ENCODE peak calls at places on chromosomes 1 and 21, in six cellular contexts. R is Panc1, J is K562, Z is A549, M is SK-N-SH, I is HepG2. U is an unnamed sample.
A peak's percentile ranks its signal among the peaks of the same experiment; 100 is the strongest.

GRCh38 chr1:43344267-43344666 is 6.6 kb downstream of the MPL start:
- DNase-seq in R (no peak), Z (no peak), M (no peak), I (peak; percentile 50), J (peak; percentile 64), U (no peak)

GRCh38 chr1:239717097-239718051 is 331.0 kb downstream of the CHRM3 start:
- DNase-seq in Z (peak; percentile 8), I (no peak), R (peak; percentile 2), M (peak; percentile 23), J (no peak), U (no peak)

GRCh38 chr1:24501371-24502167 is 1.1 kb upstream of the RCAN3 start:
- DNase-seq in Z (peak; percentile 44), R (no peak), I (no peak), M (no peak), J (peak; percentile 67), U (peak; percentile 46)

GRCh38 chr1:2469103-2469940 is 6.8 kb upstream of the PLCH2 start:
- DNase-seq in Z (no peak), I (no peak), M (no peak), R (no peak), J (no peak), U (no peak)

GRCh38 chr1:38217316-38217715 is 170.7 kb upstream of the POU3F1 start:
- DNase-seq in J (no peak), Z (no peak), R (no peak), M (no peak), I (no peak), U (no peak)

GRCh38 chr1:240031009-240031408 is 60.7 kb upstream of the FMN2 start:
- DNase-seq in M (no peak), R (peak; percentile 54), I (peak; percentile 2), J (no peak), Z (peak; percentile 90), U (no peak)

GRCh38 chr1:9291914-9292360 is 757 bp upstream of the SPSB1 start:
- DNase-seq in R (no peak), M (peak; percentile 54), Z (peak; percentile 42), J (peak; percentile 46), I (peak; percentile 58), U (peak; percentile 58)

GRCh38 chr1:27488523-27489138 is 1.3 kb downstream of the WASF2 start:
- DNase-seq in Z (peak; percentile 16), J (peak; percentile 50), I (no peak), M (no peak), R (no peak), U (peak; percentile 30)

GRCh38 chr1:219466766-219467165 is 146.1 kb downstream of the ZC3H11B start:
- DNase-seq in R (no peak), Z (no peak), J (no peak), I (no peak), M (no peak), U (no peak)

GRCh38 chr1:228108742-228109072 is 392 bp downstream of the MRPL55 start:
- DNase-seq in R (no peak), M (no peak), I (no peak), J (no peak), Z (no peak), U (no peak)

GRCh38 chr1:119453021-119453420 is 38.1 kb downstream of the HSD3B2 start:
- DNase-seq in J (no peak), Z (no peak), R (no peak), M (no peak), I (no peak), U (no peak)

GRCh38 chr1:115275216-115275615 is 62.8 kb downstream of the NGF start:
- DNase-seq in M (no peak), J (peak; percentile 30), R (peak; percentile 4), Z (peak; percentile 5), I (no peak), U (peak; percentile 60)

GRCh38 chr1:221816899-221817298 is 75.0 kb upstream of the DUSP10 start:
- DNase-seq in Z (peak; percentile 44), R (no peak), M (no peak), I (no peak), J (no peak), U (peak; percentile 30)

GRCh38 chr1:110160701-110161100 is 10.4 kb downstream of the SLC6A17 start:
- DNase-seq in Z (no peak), M (no peak), J (no peak), I (no peak), R (no peak), U (no peak)

GRCh38 chr1:110161822-110162221 is 11.5 kb downstream of the SLC6A17 start:
- DNase-seq in M (no peak), I (no peak), J (no peak), Z (no peak), R (no peak), U (no peak)

GRCh38 chr1:110161165-110161564 is 10.9 kb downstream of the SLC6A17 start:
- DNase-seq in Z (no peak), R (no peak), I (no peak), J (no peak), M (no peak), U (no peak)

GRCh38 chr1:110158261-110158660 is 8.0 kb downstream of the SLC6A17 start:
- DNase-seq in R (no peak), M (no peak), J (no peak), I (no peak), Z (no peak), U (no peak)

GRCh38 chr1:110159160-110159559 is 8.9 kb downstream of the SLC6A17 start:
- DNase-seq in J (no peak), M (no peak), Z (no peak), I (no peak), R (no peak), U (no peak)
- TF ChIP-seq REST in J (no peak), M (no peak), Z (no peak), I (no peak), R (no peak), U (no peak)

GRCh38 chr1:46681333-46682034 is 9.8 kb downstream of the TEX38 start:
- DNase-seq in M (no peak), R (no peak), J (no peak), I (no peak), Z (no peak), U (no peak)
- H3K4me1 ChIP-seq in M (peaks cover 6% of the 10 kb centered on the region), R (no peaks in the 10 kb centered on the region), J (peaks cover 3% of the 10 kb centered on the region), I (peaks cover 21% of the 10 kb centered on the region), Z (no peaks in the 10 kb centered on the region), U (peaks cover 9% of the 10 kb centered on the region)

GRCh38 chr1:207890136-207890738 is 20.7 kb downstream of the CD34 start:
- DNase-seq in M (no peak), I (no peak), R (no peak), J (no peak), Z (no peak), U (no peak)
- H3K27ac ChIP-seq in M (peak overlapping the region; percentile 92), I (no peak overlapping the region), R (no peak overlapping the region), J (no peak overlapping the region), Z (no peak overlapping the region), U (no peak overlapping the region)

GRCh38 chr1:184237588-184237987 is 149.2 kb upstream of the C1orf21 start:
- DNase-seq in J (no peak), Z (no peak), M (no peak), R (no peak), I (no peak), U (no peak)
- TF ChIP-seq REST in J (no peak), Z (no peak), M (no peak), R (no peak), I (no peak), U (no peak)

DNA sequence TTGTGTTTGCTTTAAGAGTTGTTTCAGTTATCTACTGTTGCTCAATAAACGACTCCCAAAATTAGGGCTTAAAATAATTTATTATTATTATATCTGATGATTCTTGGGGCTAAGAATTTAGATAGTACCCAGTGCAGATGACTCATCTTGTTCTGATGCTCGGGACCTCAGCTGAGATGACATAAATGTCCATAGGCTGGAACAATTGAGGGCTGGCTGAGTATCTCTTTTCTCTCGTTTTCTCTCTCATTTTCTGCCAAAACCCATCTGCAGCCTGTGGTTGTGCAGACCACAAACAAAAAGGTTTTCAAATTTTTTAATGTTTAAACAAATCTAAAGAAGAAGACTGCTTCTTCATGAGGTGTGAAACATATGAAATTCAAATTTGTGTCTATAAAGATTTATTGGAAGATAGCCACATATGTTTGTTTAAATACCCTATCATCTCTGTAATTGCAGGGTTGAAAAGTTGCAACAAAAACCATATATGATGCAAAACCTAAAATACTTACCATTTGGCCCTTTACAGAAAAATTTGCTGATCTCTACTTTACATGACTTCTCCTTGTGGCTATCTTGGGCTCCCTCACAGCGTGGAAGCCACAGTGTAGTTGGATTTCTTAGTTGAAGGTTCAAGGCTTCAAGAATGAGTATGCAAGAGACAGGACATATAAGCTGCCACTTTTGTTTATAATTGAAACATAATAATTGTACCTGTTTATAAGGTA is 14.8 kb upstream of the PTPRC start:
- DNase-seq in M (no peak), Z (no peak), J (no peak), R (no peak), I (no peak), U (no peak)
- H3K4me1 ChIP-seq in M (no peaks in the 10 kb centered on the region), Z (no peaks in the 10 kb centered on the region), J (peaks cover 4% of the 10 kb centered on the region), R (no peaks in the 10 kb centered on the region), I (no peaks in the 10 kb centered on the region), U (no peaks in the 10 kb centered on the region)

GRCh38 chr21:41578708-41579107 is 70.8 kb upstream of the TMPRSS2 start:
- DNase-seq in R (no peak), M (no peak), J (no peak), I (no peak), Z (no peak), U (no peak)
- H3K27ac ChIP-seq in R (peak overlapping the region; percentile 2), M (no peak overlapping the region), J (no peak overlapping the region), I (no peak overlapping the region), Z (no peak overlapping the region), U (no peak overlapping the region)

GRCh38 chr21:45490049-45490731 is 52.0 kb downstream of the SLC19A1 start:
- DNase-seq in R (no peak), J (no peak), Z (no peak), M (no peak), I (no peak), U (no peak)
- TF ChIP-seq REST in R (no peak), J (no peak), Z (no peak), M (no peak), I (no peak), U (no peak)

DNA sequence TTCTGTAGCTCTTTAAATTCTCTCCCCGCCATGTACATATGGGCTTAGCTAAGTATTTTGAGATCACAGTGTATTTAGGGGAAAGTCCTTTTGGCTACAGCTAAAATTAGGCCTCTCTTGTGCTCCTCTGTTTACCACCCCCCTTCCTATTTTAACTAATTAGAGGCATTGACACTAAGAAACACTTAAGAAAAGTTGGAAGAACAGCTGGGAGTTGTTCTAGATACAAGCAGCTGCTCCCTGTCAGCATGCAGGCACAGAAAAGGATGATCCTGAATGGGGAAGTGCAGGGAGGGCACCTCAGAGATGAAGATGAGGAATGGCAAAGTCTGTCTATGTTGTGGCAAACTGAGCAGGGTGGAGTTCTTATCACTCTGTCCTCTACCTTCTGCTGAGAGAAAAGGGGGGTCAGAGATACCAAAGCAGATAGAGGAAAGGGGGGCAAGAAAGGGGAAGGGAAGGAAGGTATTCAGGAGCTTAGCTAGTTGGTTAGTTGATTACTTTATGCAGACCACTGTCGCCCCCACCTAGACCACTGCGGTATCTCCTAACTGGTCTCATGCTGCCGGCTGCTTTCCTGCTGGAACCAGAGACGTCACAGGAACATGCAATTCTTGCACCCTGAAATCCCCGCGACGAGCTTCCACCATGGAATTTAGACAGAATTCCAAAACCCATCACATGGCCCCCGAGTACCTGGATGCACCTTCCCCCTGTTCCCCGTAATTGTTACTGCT is 82.4 kb upstream of the HOOK1 start:
- DNase-seq in J (no peak), R (no peak), Z (no peak), I (no peak), M (no peak), U (no peak)
- H3K4me1 ChIP-seq in J (peaks cover 22% of the 10 kb centered on the region), R (peaks cover 5% of the 10 kb centered on the region), Z (peaks cover 24% of the 10 kb centered on the region), I (peaks cover 43% of the 10 kb centered on the region), M (peaks cover 30% of the 10 kb centered on the region), U (peaks cover 12% of the 10 kb centered on the region)

GRCh38 chr1:226950875-226951274 is 10.8 kb downstream of the COQ8A start:
- DNase-seq in I (no peak), R (no peak), Z (no peak), M (no peak), J (no peak), U (no peak)
- H3K27ac ChIP-seq in I (no peak overlapping the region), R (no peak overlapping the region), Z (no peak overlapping the region), M (no peak overlapping the region), J (no peak overlapping the region), U (no peak overlapping the region)

GRCh38 chr1:67211589-67212563 is 45.6 kb downstream of the IL23R start:
- DNase-seq in J (peak; percentile 65), Z (peak; percentile 20), M (no peak), I (peak; percentile 13), R (no peak), U (peak; percentile 74)
- TF ChIP-seq REST in J (no peak), Z (no peak), M (no peak), I (no peak), R (no peak), U (no peak)